ENCODE peak calls at places on chromosomes 3 and 15, in four cellular contexts. O is SW480; P is stimulated activated CD4-positive, alpha-beta T cell treated with anti-CD3 and anti-CD28 coated beads, Interleukin-15, amount 100 ng/mL, for 24 hours; V is left colon. K is an unnamed sample.

GRCh38 chr3:33957176-33957575 is 158.7 kb downstream of the PDCD6IP start:
- DNase-seq in O (no peak), P (no peak), V (no peak), K (no peak)

GRCh38 chr15:62440310-62440709 is 275.2 kb upstream of the C2CD4B start:
- DNase-seq in O (no peak), P (no peak), V (no peak), K (no peak)

GRCh38 chr3:190911382-190911781 is 48.9 kb upstream of the GMNC start:
- DNase-seq in O (peak; percentile 26), P (no peak), V (no peak), K (no peak)

GRCh38 chr15:71218272-71218805 is 103.1 kb downstream of the THSD4 start:
- DNase-seq in O (no peak), P (no peak), V (no peak), K (no peak)

GRCh38 chr15:96047255-96047931 is 283.1 kb upstream of the NR2F2 start:
- DNase-seq in O (no peak), P (no peak), V (no peak), K (no peak)

GRCh38 chr3:66499881-66500574 is 794 bp downstream of the LRIG1 start:
- DNase-seq in O (no peak), P (peak; percentile 61), V (no peak), K (peak; percentile 84)

GRCh38 chr3:57164606-57165573 is at the start of gene IL17RD:
- DNase-seq in O (peak; percentile 77), P (peak; percentile 81), V (peak; percentile 68), K (peak; percentile 91)

GRCh38 chr3:138948371-138949001 is 1.5 kb downstream of the FOXL2NB start:
- DNase-seq in O (no peak), P (no peak), V (no peak), K (no peak)

GRCh38 chr15:45205192-45205591 is 17.4 kb upstream of the SHF start:
- DNase-seq in O (peak; percentile 75), P (peak; percentile 76), V (peak; percentile 62), K (no peak)

GRCh38 chr3:124896824-124897526 is 9.8 kb upstream of the ITGB5 start:
- DNase-seq in O (no peak), P (no peak), V (no peak), K (no peak)